ENCODE peak calls at places on chromosomes 6 and 20, in four cellular contexts. S, H, Q and R are unnamed samples.

GRCh38 chr6:39003072-39003471 is 45.5 kb upstream of the GLP1R start:
- DNase-seq in S (peak), H (no peak), Q (no peak), R (no peak)

GRCh38 chr6:151229401-151230276 is 10.1 kb upstream of the AKAP12 start:
- DNase-seq in S (no peak), Q (no peak), H (no peak), R (no peak)

GRCh38 chr20:62605236-62605948 is 36.9 kb upstream of the SLCO4A1 start:
- DNase-seq in H (no peak), Q (no peak), S (no peak), R (no peak)

GRCh38 chr6:157723376-157723775 is 99.7 kb upstream of the SNX9 start:
- DNase-seq in Q (no peak), S (no peak), H (no peak), R (no peak)

GRCh38 chr20:62353289-62354030 is 13.7 kb downstream of the LAMA5 start:
- DNase-seq in S (no peak), Q (no peak), H (no peak), R (no peak)

GRCh38 chr20:36202891-36203338 is 33.4 kb upstream of the AAR2 start:
- DNase-seq in S (peak), Q (no peak), H (peak), R (peak)

GRCh38 chr6:48084201-48084600 is 26.8 kb downstream of the PTCHD4 start:
- DNase-seq in H (no peak), Q (no peak), S (peak), R (no peak)

GRCh38 chr20:7716286-7716972 is 223.8 kb downstream of the HAO1 start:
- DNase-seq in S (peak), H (no peak), Q (no peak), R (no peak)

GRCh38 chr6:93105017-93105416 is 314.3 kb downstream of the EPHA7 start:
- DNase-seq in S (peak), Q (no peak), H (no peak), R (no peak)

GRCh38 chr6:166813461-166813860 is 142.9 kb downstream of the RNASET2 start:
- DNase-seq in Q (no peak), S (no peak), H (no peak), R (no peak)

GRCh38 chr6:1024587-1024986 is 287.3 kb upstream of the FOXQ1 start:
- DNase-seq in Q (no peak), S (no peak), H (peak), R (no peak)

GRCh38 chr6:108888052-108888451 is 39.8 kb downstream of the ARMC2 start:
- DNase-seq in H (no peak), Q (no peak), S (no peak), R (no peak)

DNA sequence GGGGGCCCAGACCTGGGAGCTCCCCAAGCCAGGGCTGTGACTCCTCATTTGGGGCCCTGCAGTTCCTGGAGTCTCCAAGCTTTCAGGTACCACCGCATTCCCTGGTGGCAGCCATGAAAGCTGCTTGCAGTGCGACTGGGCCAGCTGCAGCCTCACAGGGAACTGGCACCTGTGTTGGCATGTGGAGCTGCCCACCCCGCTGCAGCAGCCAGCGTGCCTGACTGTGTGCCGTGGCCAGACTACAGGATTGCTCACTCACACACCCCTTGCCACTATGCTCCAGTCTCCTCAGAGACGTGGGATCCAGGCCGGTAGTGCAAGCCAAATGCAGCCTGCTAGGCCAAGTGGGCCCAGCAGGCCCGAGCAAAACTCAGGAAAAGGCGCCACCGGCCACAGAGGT is 450.7 kb downstream of the COL12A1 start:
- DNase-seq in Q (no peak), S (no peak), H (no peak), R (no peak)
- H3K4me3 ChIP-seq in Q (no peak), S (no peak), H (no peak), R (no peak)

DNA sequence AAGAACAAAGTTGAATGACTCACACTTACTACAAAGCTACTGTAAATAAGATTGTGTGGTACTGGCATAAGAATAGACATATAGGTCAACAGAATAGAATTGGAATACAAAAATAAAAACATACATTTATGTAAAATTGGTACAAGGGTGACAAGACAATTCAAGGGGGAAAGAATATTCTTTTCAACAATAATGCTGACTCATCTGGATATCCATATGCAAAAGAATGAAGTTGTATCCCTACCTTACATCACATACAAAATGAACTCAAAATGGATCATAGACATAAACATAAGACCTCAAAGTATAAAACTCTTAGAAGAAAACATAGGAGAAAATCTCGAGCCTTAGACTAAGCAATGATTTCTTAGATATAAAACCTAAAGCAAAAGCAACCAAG is 50.9 kb downstream of the TRMT6 start:
- DNase-seq in S (no peak), H (no peak), Q (no peak), R (no peak)
- H3K4me3 ChIP-seq in S (no peak), H (no peak), Q (no peak), R (no peak)

DNA sequence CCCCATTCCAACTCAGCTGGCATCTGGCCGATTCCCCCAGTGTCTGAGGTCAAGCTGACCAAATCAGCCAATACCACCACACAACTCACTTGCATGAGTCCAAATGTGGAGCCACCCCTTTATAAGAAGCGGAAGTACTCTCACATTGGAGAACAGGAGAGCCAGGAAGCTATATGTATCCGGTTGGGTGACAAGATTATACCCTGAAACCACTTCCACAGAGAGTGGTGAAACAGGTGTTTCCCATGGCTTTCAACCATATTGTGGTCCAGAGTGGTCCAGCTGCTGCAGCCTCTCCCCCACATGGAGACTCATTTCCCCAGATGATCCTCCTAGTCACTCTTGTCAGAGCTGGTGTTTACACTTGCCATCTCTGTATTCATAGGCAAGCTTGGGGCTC is 24.0 kb upstream of the SERINC1 start:
- DNase-seq in Q (no peak), H (no peak), S (no peak), R (no peak)
- H3K4me3 ChIP-seq in Q (no peak), H (no peak), S (no peak), R (no peak)

GRCh38 chr20:34299925-34300806 is 3.0 kb downstream of the AHCY start:
- DNase-seq in S (peak), H (peak), Q (no peak), R (no peak)

GRCh38 chr20:34302723-34303528 is at the start of gene AHCY:
- DNase-seq in S (peak), Q (peak), H (peak), R (peak)

GRCh38 chr20:34301587-34302311 is 1.4 kb downstream of the AHCY start:
- DNase-seq in S (no peak), H (no peak), Q (no peak), R (no peak)

GRCh38 chr20:34302312-34302722 is 838 bp downstream of the AHCY start:
- DNase-seq in S (peak), Q (no peak), H (peak), R (no peak)

DNA sequence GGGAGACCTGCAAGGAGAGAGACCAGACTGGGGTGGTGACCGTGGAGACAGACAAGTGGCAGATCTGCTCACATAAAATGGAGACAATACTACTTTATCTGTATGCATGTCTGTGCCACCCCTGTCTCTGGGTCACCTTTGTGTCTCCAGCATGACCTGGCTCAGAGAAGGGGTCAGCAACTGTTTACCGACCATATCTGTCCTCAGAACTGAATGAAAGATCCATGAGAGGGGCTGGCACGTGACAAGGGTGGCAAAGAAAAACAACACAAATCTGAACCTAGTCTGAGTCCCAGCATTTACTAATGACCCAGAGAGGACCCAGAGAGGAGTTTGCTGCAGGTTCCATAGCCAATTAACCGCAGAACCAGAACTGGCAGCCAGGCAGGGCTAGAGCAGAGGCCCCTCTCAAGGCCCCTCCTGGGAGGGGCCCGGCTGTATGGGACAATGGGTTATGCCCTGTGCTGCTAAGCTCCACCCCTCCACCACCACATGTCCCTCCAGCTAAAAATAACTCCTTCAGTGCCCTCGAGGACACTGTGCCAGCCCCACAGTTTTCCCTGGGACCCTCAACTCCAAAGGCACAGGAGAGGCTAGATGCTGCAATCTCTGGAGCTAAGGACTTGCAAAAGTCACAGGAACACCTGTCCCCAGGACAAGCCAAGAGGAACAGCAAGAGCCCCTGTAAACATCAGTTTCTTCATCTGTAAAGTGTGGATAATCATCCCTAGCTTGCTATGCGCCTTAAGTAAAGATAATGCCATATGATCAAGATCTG is 2.2 kb downstream of the AHCY start:
- DNase-seq in S (no peak), Q (no peak), H (no peak), R (no peak)
- H3K4me3 ChIP-seq in S (no peak), Q (no peak), H (no peak), R (no peak)

GRCh38 chr20:21302645-21303060 is 478 bp upstream of the XRN2 start:
- DNase-seq in S (no peak), H (no peak), Q (no peak), R (no peak)

GRCh38 chr20:21301940-21302644 is 1.0 kb upstream of the XRN2 start:
- DNase-seq in Q (no peak), H (no peak), S (peak), R (no peak)

GRCh38 chr20:21308340-21308739 is 5.2 kb downstream of the XRN2 start:
- DNase-seq in Q (no peak), H (no peak), S (no peak), R (no peak)

GRCh38 chr20:21303872-21304586 is 898 bp downstream of the XRN2 start:
- DNase-seq in S (peak), Q (no peak), H (peak), R (no peak)

GRCh38 chr20:21303061-21303871 is at the start of gene XRN2:
- DNase-seq in Q (peak), H (peak), S (peak), R (peak)
- H3K4me3 ChIP-seq in Q (peak), H (peak), S (peak), R (peak)

GRCh38 chr20:22268675-22269074 is 315.7 kb downstream of the FOXA2 start:
- DNase-seq in S (no peak), H (no peak), Q (no peak), R (no peak)

DNA sequence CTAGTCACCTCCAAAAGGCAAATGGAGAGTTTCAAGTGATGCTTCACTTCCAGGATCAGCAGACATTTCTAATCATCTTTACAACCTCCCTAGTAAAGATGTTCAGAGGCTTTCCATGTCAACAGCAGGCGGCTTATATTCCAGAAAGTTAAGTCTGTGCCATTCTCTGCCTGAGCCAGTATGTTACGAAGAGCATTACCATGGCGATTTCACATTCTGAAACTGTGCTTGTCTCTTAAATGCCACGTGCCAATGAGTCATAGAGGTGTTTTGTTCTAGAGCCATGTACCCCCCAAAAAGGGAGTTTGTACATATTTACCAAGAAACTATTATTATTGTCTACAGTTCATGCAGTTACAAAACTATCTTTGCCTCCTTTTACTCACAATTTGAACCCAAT is 319.5 kb downstream of the FOXA2 start:
- DNase-seq in H (no peak), S (no peak), Q (no peak), R (no peak)
- H3K4me3 ChIP-seq in H (no peak), S (no peak), Q (no peak), R (no peak)

GRCh38 chr6:150005761-150006651 is 19.3 kb downstream of the RAET1L start:
- DNase-seq in Q (no peak), S (no peak), H (no peak), R (peak)
- H3K4me3 ChIP-seq in Q (peak), S (peak), H (peak), R (peak)

GRCh38 chr6:34469499-34469898 is 3.6 kb downstream of the PACSIN1 start:
- DNase-seq in S (no peak), H (no peak), Q (no peak), R (no peak)

GRCh38 chr6:34463849-34464248 is 2.0 kb upstream of the PACSIN1 start:
- DNase-seq in Q (no peak), S (no peak), H (no peak), R (no peak)

GRCh38 chr6:34465551-34466241 is at the start of gene PACSIN1:
- DNase-seq in H (no peak), S (no peak), Q (no peak), R (no peak)

GRCh38 chr6:34468378-34468892 is 2.6 kb downstream of the PACSIN1 start:
- DNase-seq in S (no peak), Q (no peak), H (no peak), R (no peak)

DNA sequence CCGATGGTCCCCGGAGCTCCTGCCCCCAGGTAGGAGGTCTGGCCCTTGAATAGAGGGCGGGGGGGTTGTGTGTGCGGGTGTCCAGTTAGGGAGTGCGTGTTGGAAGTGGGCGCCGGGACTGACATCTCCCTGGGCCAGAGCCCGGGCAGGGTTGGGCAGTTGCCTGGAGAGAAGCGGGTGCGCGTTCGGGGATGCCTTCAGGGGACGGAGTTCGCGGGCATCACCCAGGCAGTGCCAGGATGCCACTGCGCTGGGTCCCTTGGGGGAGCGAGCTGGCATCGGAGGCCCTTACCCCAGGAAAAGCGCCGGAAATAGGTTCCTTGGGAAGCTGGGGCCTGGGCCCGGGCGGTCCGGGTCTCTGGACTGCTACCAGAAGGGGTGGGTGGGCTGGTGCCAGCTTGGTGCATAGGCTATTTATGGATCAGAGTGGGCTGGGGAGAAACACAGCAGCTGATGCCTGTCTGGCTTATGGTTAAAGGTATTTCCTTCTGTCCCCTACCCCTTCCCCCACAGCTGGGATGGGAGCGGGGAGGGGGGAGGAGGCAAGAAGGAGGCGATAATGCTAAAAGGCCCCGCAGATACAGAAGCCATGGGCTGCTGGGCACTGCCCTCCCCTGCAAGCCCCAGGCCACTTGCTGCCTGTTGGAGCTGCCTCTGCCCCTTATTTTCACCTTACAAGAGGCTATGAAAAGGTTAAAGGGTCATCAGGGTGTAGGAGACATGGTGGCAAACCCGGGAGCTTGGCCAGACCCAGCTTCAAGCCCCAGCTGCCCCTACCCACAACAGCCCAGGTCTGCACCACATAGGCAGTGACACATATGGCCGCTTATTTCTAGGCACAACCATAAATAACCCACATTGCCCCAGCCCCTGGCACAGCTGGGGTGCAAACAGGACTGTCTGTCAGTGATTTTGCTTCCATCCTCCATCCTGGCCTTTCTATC is 638 bp downstream of the PACSIN1 start:
- DNase-seq in S (no peak), Q (no peak), H (no peak), R (no peak)
- H3K4me3 ChIP-seq in S (no peak), Q (peak), H (no peak), R (peak)